ENCODE peak calls at places on chromosome 2, in four cellular contexts. G is K562, V is GM12865, W is fibroblast of lung. T is an unnamed sample.

GRCh38 chr2:201411421-201411820 is 39.8 kb downstream of the TRAK2 start:
- DNase-seq in G (no peak), W (no peak), V (no peak), T (no peak)

GRCh38 chr2:21023419-21024181 is 20.3 kb downstream of the APOB start:
- DNase-seq in G (no peak), W (no peak), V (no peak), T (no peak)

GRCh38 chr2:14715600-14715999 is 83.1 kb downstream of the LRATD1 start:
- DNase-seq in V (no peak), W (no peak), G (no peak), T (no peak)

GRCh38 chr2:220703279-220703678 is 868.8 kb downstream of the EPHA4 start:
- DNase-seq in G (no peak), V (no peak), W (peak; percentile 90), T (peak; percentile 49)

GRCh38 chr2:134127496-134127895 is 126.4 kb upstream of the MGAT5 start:
- DNase-seq in W (no peak), V (peak; percentile 67), G (no peak), T (no peak)

GRCh38 chr2:45083175-45083574 is 73.9 kb upstream of the SIX2 start:
- DNase-seq in V (no peak), G (no peak), W (no peak), T (no peak)

GRCh38 chr2:69438580-69438979 is 1.3 kb upstream of the NFU1 start:
- DNase-seq in G (no peak), W (no peak), V (no peak), T (no peak)

GRCh38 chr2:177464549-177464948 is 72.0 kb downstream of the AGPS start:
- DNase-seq in W (peak; percentile 67), V (no peak), G (no peak), T (peak; percentile 48)

GRCh38 chr2:85353876-85354285 is 447 bp downstream of the RETSAT start:
- DNase-seq in G (peak; percentile 67), W (peak; percentile 29), V (peak; percentile 22), T (peak; percentile 7)

GRCh38 chr2:85356186-85356585 is 1.6 kb downstream of the ELMOD3 start:
- DNase-seq in G (no peak), V (no peak), W (no peak), T (no peak)

GRCh38 chr2:85354286-85355072 is at the start of the genes ELMOD3 and RETSAT:
- DNase-seq in V (peak; percentile 100), G (peak; percentile 96), W (peak; percentile 100), T (peak; percentile 99)

GRCh38 chr2:85355073-85355410 is 473 bp downstream of the ELMOD3 start:
- DNase-seq in W (no peak), V (no peak), G (no peak), T (no peak)

GRCh38 chr2:85355521-85355920 is 952 bp downstream of the ELMOD3 start:
- DNase-seq in V (no peak), G (no peak), W (no peak), T (no peak)
- H3K4me3 ChIP-seq in V (peak overlapping the region; percentile 86), G (peak overlapping the region; percentile 83), W (peak overlapping the region; percentile 94), T (peak overlapping the region; percentile 97)

GRCh38 chr2:224650815-224651439 is 65.2 kb downstream of the CCDC195 start:
- DNase-seq in G (peak; percentile 28), W (peak; percentile 43), V (peak; percentile 61), T (peak; percentile 57)
- H3K4me3 ChIP-seq in G (no peak overlapping the region), W (no peak overlapping the region), V (no peak overlapping the region), T (no peak overlapping the region)

GRCh38 chr2:25204190-25204838 is 35.9 kb upstream of the POMC start:
- DNase-seq in V (peak; percentile 36), G (no peak), W (no peak), T (no peak)
- H3K4me3 ChIP-seq in V (no peak overlapping the region), G (no peak overlapping the region), W (no peak overlapping the region), T (no peak overlapping the region)

GRCh38 chr2:180985771-180986395 is 5.5 kb downstream of the UBE2E3 start:
- DNase-seq in W (no peak), V (peak; percentile 17), G (no peak), T (no peak)
- H3K4me3 ChIP-seq in W (peak overlapping the region; percentile 11), V (no peak overlapping the region), G (no peak overlapping the region), T (no peak overlapping the region)

GRCh38 chr2:61180686-61181085 is 18.7 kb downstream of the C2orf74 start:
- DNase-seq in G (no peak), W (no peak), V (no peak), T (no peak)
- H3K4me3 ChIP-seq in G (no peak overlapping the region), W (peak overlapping the region; percentile 72), V (no peak overlapping the region), T (no peak overlapping the region)

GRCh38 chr2:240151477-240152031 is 11.1 kb upstream of the OTOS start:
- DNase-seq in W (no peak), V (no peak), G (no peak), T (no peak)
- H3K4me3 ChIP-seq in W (no peak overlapping the region), V (no peak overlapping the region), G (no peak overlapping the region), T (no peak overlapping the region)

GRCh38 chr2:230714122-230714453 is 1.4 kb downstream of the CAB39 start:
- DNase-seq in V (peak; percentile 60), W (peak; percentile 79), G (peak; percentile 26), T (peak; percentile 81)
- H3K4me3 ChIP-seq in V (peak overlapping the region; percentile 88), W (peak overlapping the region; percentile 85), G (peak overlapping the region; percentile 84), T (peak overlapping the region; percentile 82)

GRCh38 chr2:28400921-28401320 is 8.3 kb downstream of the FOSL2 start:
- DNase-seq in G (no peak), W (no peak), V (no peak), T (no peak)

GRCh38 chr2:28399289-28399688 is 6.6 kb downstream of the FOSL2 start:
- DNase-seq in V (no peak), W (no peak), G (no peak), T (no peak)

GRCh38 chr2:28401411-28401810 is 8.8 kb downstream of the FOSL2 start:
- DNase-seq in V (no peak), W (no peak), G (no peak), T (no peak)

GRCh38 chr2:28400434-28400833 is 7.8 kb downstream of the FOSL2 start:
- DNase-seq in W (no peak), G (no peak), V (no peak), T (no peak)

DNA sequence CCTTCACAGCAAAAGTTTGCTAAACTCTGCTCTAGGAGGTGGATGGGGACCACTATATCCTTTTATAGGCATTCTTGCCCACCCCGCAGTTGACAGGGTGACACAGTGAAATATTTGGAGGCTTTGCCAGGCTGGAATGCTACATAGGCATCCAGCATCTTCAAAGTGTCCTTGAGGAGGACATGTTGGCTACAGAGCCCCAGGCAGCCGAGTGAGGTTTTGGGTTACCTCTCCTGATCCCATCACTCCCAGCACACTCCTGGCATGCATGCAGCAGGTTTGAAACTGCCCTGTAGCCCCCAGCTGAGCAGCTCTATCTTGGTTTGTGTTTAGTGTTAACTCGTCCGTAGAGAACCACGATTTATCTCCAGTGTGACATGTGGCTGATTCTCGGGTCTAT is 7.3 kb downstream of the FOSL2 start:
- DNase-seq in V (no peak), W (no peak), G (no peak), T (no peak)
- H3K4me3 ChIP-seq in V (no peak overlapping the region), W (peak overlapping the region; percentile 12), G (no peak overlapping the region), T (no peak overlapping the region)

DNA sequence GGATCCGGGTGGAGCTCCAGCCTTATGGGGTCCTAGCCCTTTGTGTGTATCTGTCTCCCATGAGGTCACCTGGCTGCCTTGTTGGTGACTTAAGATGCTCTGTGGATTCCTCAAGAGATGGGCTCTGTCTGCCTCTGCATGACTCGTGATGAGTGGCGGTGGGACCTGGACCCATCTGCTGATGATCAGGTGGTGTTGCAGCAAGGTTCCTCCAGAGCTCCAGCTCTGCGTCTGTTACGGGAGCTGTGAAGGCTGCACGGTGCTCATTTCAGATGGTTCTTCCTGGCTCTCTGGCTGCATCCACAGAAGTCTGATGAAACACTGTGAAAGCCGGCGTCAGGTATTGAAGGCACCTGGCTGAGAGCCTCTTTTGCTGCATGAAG is 2.4 kb downstream of the AGAP1 start:
- DNase-seq in G (no peak), W (peak; percentile 42), V (no peak), T (no peak)
- H3K4me3 ChIP-seq in G (peak overlapping the region; percentile 62), W (peak overlapping the region; percentile 71), V (no peak overlapping the region), T (no peak overlapping the region)

DNA sequence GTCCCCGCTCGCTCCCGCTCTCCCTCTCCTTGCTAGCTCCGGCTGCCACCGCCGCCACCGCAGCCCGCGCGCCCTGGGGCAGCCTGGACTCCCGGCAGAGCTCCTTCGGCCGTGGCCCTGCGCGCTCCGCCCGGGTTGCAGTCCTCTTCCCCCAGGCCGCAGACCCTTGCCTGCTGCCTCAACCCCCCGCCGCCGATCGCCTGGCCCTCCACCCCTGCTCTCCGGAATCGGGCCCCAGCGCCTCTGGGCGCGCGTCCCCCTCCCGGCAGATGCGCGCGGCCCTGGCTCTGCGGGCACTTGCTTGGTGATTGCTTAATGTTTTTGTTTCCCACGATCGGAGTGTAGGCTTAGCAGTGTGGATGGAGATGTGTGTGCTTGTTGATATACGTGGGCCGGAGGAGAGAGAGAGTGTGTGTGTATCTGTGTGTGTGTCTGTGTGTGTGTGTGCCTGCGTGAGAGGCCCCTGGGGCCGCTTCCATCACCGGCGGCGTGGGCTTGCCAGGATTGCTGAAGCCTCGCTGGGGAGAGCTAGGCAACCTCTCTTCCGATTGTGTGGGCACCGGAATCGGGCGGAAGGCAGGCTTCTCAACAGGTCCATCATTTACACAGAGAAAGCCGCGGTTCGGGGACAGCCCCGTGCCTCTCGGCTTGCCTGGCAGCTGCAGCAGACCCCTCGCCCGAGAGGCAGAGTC is 877 bp downstream of the INHBB start:
- DNase-seq in W (peak; percentile 39), G (no peak), V (no peak), T (peak; percentile 12)
- H3K4me3 ChIP-seq in W (no peak overlapping the region), G (no peak overlapping the region), V (no peak overlapping the region), T (no peak overlapping the region)